ENCODE peak calls at places on chromosomes 16 and 17, in eight cellular contexts. Z is OCI-LY7; J is transverse colon; K is colonic mucosa; W is PC-3; P is breast epithelium; H is gastrocnemius medialis; F is CD4-positive, alpha-beta T cell. T is an unnamed sample.

GRCh38 chr17:69593716-69594115 is 179.2 kb downstream of the MAP2K6 start:
- DNase-seq in K (no peak), P (no peak), J (no peak), F (no peak), W (no peak), H (no peak), Z (no peak), T (no peak)

GRCh38 chr17:82765357-82765756 is 13.5 kb downstream of the TBCD start:
- DNase-seq in H (no peak), P (no peak), W (no peak), F (no peak), J (no peak), K (no peak), Z (no peak), T (no peak)

GRCh38 chr17:38922538-38923291 is 2.7 kb upstream of the LASP1NB start:
- DNase-seq in P (peak; percentile 44), K (peak; percentile 81), H (peak; percentile 50), Z (no peak), J (peak; percentile 68), W (peak; percentile 30), F (no peak), T (no peak)

GRCh38 chr17:56694825-56695224 is 101.3 kb downstream of the NOG start:
- DNase-seq in W (no peak), F (no peak), K (no peak), Z (no peak), P (no peak), J (no peak), H (no peak), T (no peak)

GRCh38 chr17:30782206-30782605 is 42.3 kb downstream of the CRLF3 start:
- DNase-seq in Z (no peak), P (no peak), W (no peak), J (no peak), K (no peak), F (no peak), H (no peak), T (no peak)

GRCh38 chr17:77363821-77364361 is 223.1 kb downstream of the SEC14L1 start:
- DNase-seq in H (no peak), J (no peak), W (no peak), K (no peak), F (no peak), Z (no peak), P (peak; percentile 63), T (no peak)

GRCh38 chr17:46850688-46851028 is 725 bp upstream of the WNT9B start:
- DNase-seq in J (no peak), P (no peak), W (no peak), K (no peak), Z (no peak), H (no peak), F (no peak), T (no peak)

GRCh38 chr16:72766506-72766905 is 281.4 kb downstream of the ZFHX3 start:
- DNase-seq in P (no peak), W (no peak), Z (no peak), F (no peak), H (no peak), K (no peak), J (no peak), T (no peak)

GRCh38 chr16:78240459-78241222 is 141.2 kb downstream of the WWOX start:
- DNase-seq in H (no peak), P (peak; percentile 26), W (peak; percentile 61), K (no peak), F (no peak), Z (no peak), J (no peak), T (peak; percentile 35)

GRCh38 chr17:61425682-61426481 is 26.2 kb downstream of the TBX2 start:
- DNase-seq in F (no peak), H (no peak), P (no peak), K (no peak), W (peak; percentile 60), Z (no peak), J (no peak), T (no peak)

GRCh38 chr16:62194828-62195227 is 158.6 kb upstream of the CDH8 start:
- DNase-seq in Z (no peak), K (no peak), J (no peak), F (no peak), W (peak; percentile 9), P (no peak), H (no peak), T (peak; percentile 11)

GRCh38 chr17:54891176-54891821 is 9.4 kb upstream of the TOM1L1 start:
- DNase-seq in H (no peak), W (peak; percentile 88), P (no peak), J (no peak), F (no peak), K (no peak), Z (peak; percentile 32), T (peak; percentile 82)

GRCh38 chr17:83121921-83122820 is 42.8 kb downstream of the METRNL start:
- DNase-seq in Z (no peak), F (no peak), K (no peak), J (no peak), P (no peak), H (no peak), W (no peak), T (no peak)

GRCh38 chr16:85027968-85028637 is 508 bp downstream of the KIAA0513 start:
- DNase-seq in F (peak; percentile 10), Z (peak; percentile 15), W (no peak), J (peak; percentile 46), K (peak; percentile 49), H (no peak), P (no peak), T (no peak)

GRCh38 chr17:68906638-68907037 is 48.6 kb downstream of the ABCA8 start:
- DNase-seq in P (no peak), Z (peak; percentile 19), W (peak; percentile 66), H (no peak), K (no peak), J (no peak), F (no peak), T (no peak)

GRCh38 chr16:73166972-73167550 is 119.1 kb upstream of the ZFHX3 start:
- DNase-seq in F (no peak), Z (no peak), P (no peak), W (no peak), J (no peak), K (no peak), H (no peak), T (no peak)

GRCh38 chr17:72515291-72516065 is 394.7 kb downstream of the SOX9 start:
- DNase-seq in Z (no peak), P (no peak), K (no peak), H (no peak), J (no peak), F (no peak), W (no peak), T (no peak)

GRCh38 chr17:83149761-83150251 is 70.4 kb downstream of the METRNL start:
- DNase-seq in F (no peak), Z (no peak), K (no peak), P (peak; percentile 13), W (no peak), H (no peak), J (no peak), T (no peak)

GRCh38 chr16:84922351-84923135 is 88.8 kb downstream of the ZDHHC7 start:
- DNase-seq in P (no peak), W (no peak), Z (peak; percentile 29), H (peak; percentile 46), J (peak; percentile 63), K (peak; percentile 49), F (no peak), T (no peak)

DNA sequence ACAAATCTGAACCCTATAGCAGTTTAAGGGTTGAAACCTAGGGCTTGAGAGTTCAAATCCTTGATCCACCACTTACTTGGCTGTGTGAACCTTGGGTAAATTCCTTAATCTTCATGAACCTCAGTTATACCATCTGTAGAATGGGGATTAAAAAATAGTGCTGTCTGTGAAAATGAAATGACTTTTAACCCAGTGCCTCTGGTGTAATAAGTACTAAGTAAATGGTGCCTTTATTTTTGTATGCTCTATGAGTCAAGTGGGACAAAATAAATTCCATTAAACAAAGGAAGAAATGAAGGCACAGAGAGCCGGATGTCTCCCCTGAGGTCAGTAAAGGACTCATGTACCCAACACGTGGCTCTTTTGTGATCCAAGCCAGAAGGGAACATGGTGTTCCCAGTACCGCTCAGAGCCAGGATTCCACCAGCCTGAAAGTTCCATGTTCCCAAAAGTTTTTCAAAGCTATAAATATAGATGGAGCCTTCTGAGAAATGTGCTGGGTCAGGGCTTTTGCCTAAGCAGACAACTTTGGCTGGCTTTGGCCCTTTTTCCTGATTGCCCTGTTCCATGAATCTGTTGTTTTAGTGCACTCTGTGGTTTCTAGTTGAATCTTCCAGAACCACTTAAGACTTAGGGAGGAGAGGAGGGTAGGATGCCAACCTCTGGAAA is 128.7 kb upstream of the HS3ST2 start:
- DNase-seq in J (peak; percentile 59), K (peak; percentile 27), F (no peak), H (peak; percentile 73), P (peak; percentile 30), Z (no peak), W (no peak), T (no peak)
- H3K27ac ChIP-seq in J (peak overlapping the region; percentile 73), K (no peak overlapping the region), F (no peak overlapping the region), H (no peak overlapping the region), P (no peak overlapping the region), Z (no peak overlapping the region), W (no peak overlapping the region), T (no peak overlapping the region)

DNA sequence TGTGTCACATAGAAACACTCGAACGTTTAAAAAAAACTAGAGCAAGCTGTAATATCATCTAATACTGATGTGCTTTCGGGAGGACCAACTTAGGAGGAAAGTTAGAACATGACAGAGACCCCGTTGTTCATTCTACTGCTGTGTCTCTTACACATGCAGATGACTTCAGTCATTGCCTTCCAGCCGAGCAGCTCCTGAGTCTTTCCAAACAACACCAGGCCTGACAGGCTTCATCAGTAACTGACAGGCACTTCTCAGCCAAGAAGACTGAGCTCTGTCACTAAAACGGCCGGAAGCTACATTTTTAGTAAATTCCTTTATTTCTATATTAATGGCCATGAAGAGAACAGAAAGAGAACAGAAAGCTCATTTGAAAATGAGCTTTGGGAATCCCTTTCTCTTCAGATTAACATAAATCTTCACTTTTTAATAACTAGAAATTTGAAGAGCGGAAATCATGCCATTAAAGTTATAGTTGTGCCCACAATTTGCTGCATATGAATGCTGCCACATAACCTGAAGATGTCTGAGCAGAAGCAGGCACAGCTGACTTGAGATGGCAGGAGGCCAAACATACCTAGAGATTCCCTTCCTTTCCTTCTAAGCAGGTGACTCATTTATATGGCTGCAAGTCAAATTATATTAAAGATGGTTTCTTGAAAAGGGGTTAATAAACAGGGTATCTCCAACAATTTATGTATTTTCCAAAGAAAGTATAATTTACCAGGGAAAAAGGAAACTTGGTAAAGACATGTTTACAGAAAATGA is 148.9 kb downstream of the ITFG1 start:
- DNase-seq in K (no peak), Z (peak; percentile 49), F (no peak), H (no peak), W (peak; percentile 61), J (no peak), P (no peak), T (peak; percentile 49)
- TF ChIP-seq CTCF in K (no peak), Z (no peak), F (no peak), H (no peak), W (no peak), J (no peak), P (no peak), T (no peak)

DNA sequence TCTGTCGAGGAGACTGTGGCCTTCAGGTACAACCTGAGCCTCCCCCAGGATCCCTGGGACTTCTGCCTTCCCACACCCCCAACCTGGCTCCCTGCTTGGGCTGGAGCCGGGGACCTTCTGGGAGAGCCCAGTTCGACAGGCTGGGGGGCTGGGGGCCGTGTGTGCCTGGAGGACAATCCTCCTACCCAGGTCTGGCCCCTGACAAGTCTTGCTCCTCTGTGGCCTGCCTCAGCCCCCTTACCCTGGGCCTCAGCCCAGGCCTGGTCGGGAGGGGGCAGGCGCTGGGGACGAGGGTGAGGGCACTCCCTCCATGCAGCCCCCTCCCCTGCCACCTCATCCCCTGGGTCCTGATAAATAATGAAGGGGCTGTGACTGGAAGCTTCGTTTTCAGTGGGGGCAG is 5.2 kb upstream of the BAHCC1 start:
- DNase-seq in H (no peak), K (no peak), Z (no peak), J (no peak), P (no peak), F (no peak), W (no peak), T (no peak)
- H3K27ac ChIP-seq in H (peak overlapping the region; percentile 96), K (no peak overlapping the region), Z (no peak overlapping the region), J (peak overlapping the region; percentile 11), P (no peak overlapping the region), F (no peak overlapping the region), W (no peak overlapping the region), T (peak overlapping the region; percentile 94)

GRCh38 chr17:80394629-80395216 is 20.2 kb upstream of the ENDOV start:
- DNase-seq in W (no peak), Z (no peak), F (no peak), K (no peak), P (no peak), J (no peak), H (no peak), T (no peak)
- TF ChIP-seq CTCF in W (no peak), Z (no peak), F (no peak), K (no peak), P (no peak), J (no peak), H (no peak), T (no peak)